ENCODE peak calls at places on chromosomes 11 and 22, in eight cellular contexts. G is activated CD4-positive, alpha-beta T cell treated with anti-CD3 and anti-CD28 coated beads, Interleukin-2, amount 10 ng/mL, durations not matched to agents 7 days and 5 days; D is HuH-7.5; X is ureter; J is upper lobe of right lung; R is NCI-H1092; M is LoVo; L is transverse colon. C is an unnamed sample.

GRCh38 chr22:29716814-29717213 is 3.0 kb upstream of the CABP7 start:
- DNase-seq in R (no peak), J (no peak), X (no peak), M (peak; percentile 48), L (peak; percentile 53), G (peak; percentile 54), D (peak; percentile 86), C (no peak)

GRCh38 chr11:1307163-1307870 is 2.1 kb downstream of the TOLLIP start:
- DNase-seq in D (no peak), L (no peak), M (no peak), R (no peak), J (peak; percentile 73), X (peak; percentile 88), G (no peak), C (no peak)

GRCh38 chr11:72221386-72221785 is 3.2 kb upstream of the INPPL1 start:
- DNase-seq in J (no peak), M (no peak), G (no peak), X (peak; percentile 48), L (no peak), D (no peak), R (no peak), C (no peak)

GRCh38 chr11:124625504-124626168 is 3.0 kb downstream of the TBRG1 start:
- DNase-seq in R (no peak), M (no peak), G (no peak), J (no peak), D (no peak), X (no peak), L (no peak), C (no peak)

GRCh38 chr22:23245045-23245798 is 64.9 kb downstream of the BCR start:
- DNase-seq in J (no peak), M (no peak), R (no peak), L (no peak), X (no peak), D (no peak), G (no peak), C (no peak)

GRCh38 chr11:83694191-83694905 is 408.2 kb upstream of the CCDC90B start:
- DNase-seq in X (no peak), L (no peak), R (no peak), D (no peak), J (no peak), M (no peak), G (no peak), C (no peak)

GRCh38 chr22:41757507-41757906 is 43.0 kb upstream of the CCDC134 start:
- DNase-seq in L (no peak), G (no peak), R (no peak), X (no peak), D (no peak), M (no peak), J (no peak), C (no peak)

GRCh38 chr11:34204396-34205279 is 99.2 kb downstream of the NAT10 start:
- DNase-seq in G (no peak), X (no peak), L (no peak), M (peak; percentile 67), R (no peak), D (no peak), J (no peak), C (no peak)

GRCh38 chr22:27416553-27417427 is 384.8 kb downstream of the MN1 start:
- DNase-seq in M (peak; percentile 22), G (no peak), J (no peak), D (no peak), L (no peak), R (peak; percentile 84), X (peak; percentile 71), C (no peak)

GRCh38 chr22:36299911-36300310 is 47.0 kb downstream of the APOL1 start:
- DNase-seq in D (no peak), L (no peak), J (no peak), M (no peak), G (no peak), R (no peak), X (no peak), C (no peak)

GRCh38 chr11:104000798-104001197 is 35.6 kb upstream of the DDI1 start:
- DNase-seq in G (no peak), J (no peak), L (no peak), D (no peak), M (no peak), R (no peak), X (no peak), C (no peak)